ENCODE peak calls at places on chromosome 10, in five cellular contexts. One of them, this sample, is unnamed.

GRCh38 chr10:33722067-33722466 is 387.6 kb upstream of the NRP1 start:
- DNase-seq in Panc1: no peak
- DNase-seq in choroid plexus epithelial cell: peak
- DNase-seq in Calu3: no peak
- DNase-seq in aorta: no peak
- DNase-seq in this sample: no peak

GRCh38 chr10:129773359-129773990 is 190.6 kb downstream of the EBF3 start:
- DNase-seq in Panc1: no peak
- DNase-seq in choroid plexus epithelial cell: no peak
- DNase-seq in Calu3: no peak
- DNase-seq in aorta: no peak
- DNase-seq in this sample: no peak

GRCh38 chr10:130181858-130182257 is 45.7 kb downstream of the GLRX3 start:
- DNase-seq in Panc1: no peak
- DNase-seq in choroid plexus epithelial cell: no peak
- DNase-seq in Calu3: no peak
- DNase-seq in aorta: no peak
- DNase-seq in this sample: no peak

GRCh38 chr10:61139230-61139928 is 195.4 kb upstream of the RHOBTB1 start:
- DNase-seq in Panc1: no peak
- DNase-seq in choroid plexus epithelial cell: no peak
- DNase-seq in Calu3: no peak
- DNase-seq in aorta: no peak
- DNase-seq in this sample: no peak

GRCh38 chr10:130014734-130015695 is 50.9 kb upstream of the EBF3 start:
- DNase-seq in Panc1: no peak
- DNase-seq in choroid plexus epithelial cell: no peak
- DNase-seq in Calu3: no peak
- DNase-seq in aorta: no peak
- DNase-seq in this sample: no peak

GRCh38 chr10:96643920-96644319 is 57.1 kb upstream of the TM9SF3 start:
- DNase-seq in Panc1: no peak
- DNase-seq in choroid plexus epithelial cell: no peak
- DNase-seq in Calu3: no peak
- DNase-seq in aorta: no peak
- DNase-seq in this sample: no peak

GRCh38 chr10:104899779-104900178 is 258.7 kb downstream of the SORCS3 start:
- DNase-seq in Panc1: no peak
- DNase-seq in choroid plexus epithelial cell: no peak
- DNase-seq in Calu3: no peak
- DNase-seq in aorta: no peak
- DNase-seq in this sample: no peak

GRCh38 chr10:66321746-66322145 is 604.1 kb upstream of the LRRTM3 start:
- DNase-seq in Panc1: no peak
- DNase-seq in choroid plexus epithelial cell: no peak
- DNase-seq in Calu3: no peak
- DNase-seq in aorta: no peak
- DNase-seq in this sample: no peak

GRCh38 chr10:75029874-75030273 is 81.6 kb upstream of the SAMD8 start:
- DNase-seq in Panc1: no peak
- DNase-seq in choroid plexus epithelial cell: no peak
- DNase-seq in Calu3: no peak
- DNase-seq in aorta: no peak
- DNase-seq in this sample: no peak

GRCh38 chr10:9140373-9140772 is 1085.9 kb downstream of the GATA3 start:
- DNase-seq in Panc1: no peak
- DNase-seq in choroid plexus epithelial cell: no peak
- DNase-seq in Calu3: no peak
- DNase-seq in aorta: no peak
- DNase-seq in this sample: no peak

GRCh38 chr10:130805635-130806030 is 505.9 kb downstream of the TCERG1L start:
- DNase-seq in Panc1: no peak
- DNase-seq in choroid plexus epithelial cell: no peak
- DNase-seq in Calu3: no peak
- DNase-seq in aorta: no peak
- DNase-seq in this sample: no peak

GRCh38 chr10:31353574-31353973 is 34.6 kb downstream of the ZEB1 start:
- DNase-seq in Panc1: peak
- DNase-seq in choroid plexus epithelial cell: peak
- DNase-seq in Calu3: peak
- DNase-seq in aorta: no peak
- DNase-seq in this sample: peak

GRCh38 chr10:124001391-124002260 is 91.8 kb downstream of the CHST15 start:
- DNase-seq in Panc1: no peak
- DNase-seq in choroid plexus epithelial cell: no peak
- DNase-seq in Calu3: no peak
- DNase-seq in aorta: no peak
- DNase-seq in this sample: no peak

GRCh38 chr10:11830836-11831519 is 7.8 kb downstream of the PROSER2 start:
- DNase-seq in Panc1: no peak
- DNase-seq in choroid plexus epithelial cell: peak
- DNase-seq in Calu3: peak
- DNase-seq in aorta: no peak
- DNase-seq in this sample: no peak

GRCh38 chr10:117431160-117431559 is 55.9 kb upstream of the PDZD8 start:
- DNase-seq in Panc1: no peak
- DNase-seq in choroid plexus epithelial cell: peak
- DNase-seq in Calu3: no peak
- DNase-seq in aorta: no peak
- DNase-seq in this sample: peak

GRCh38 chr10:20254078-20254477 is 437.8 kb downstream of the PLXDC2 start:
- DNase-seq in Panc1: no peak
- DNase-seq in choroid plexus epithelial cell: peak
- DNase-seq in Calu3: no peak
- DNase-seq in aorta: no peak
- DNase-seq in this sample: no peak

GRCh38 chr10:32972929-32973328 is 14.9 kb upstream of the ITGB1 start:
- DNase-seq in Panc1: no peak
- DNase-seq in choroid plexus epithelial cell: no peak
- DNase-seq in Calu3: no peak
- DNase-seq in aorta: no peak
- DNase-seq in this sample: no peak

GRCh38 chr10:9193120-9193519 is 1138.6 kb downstream of the GATA3 start:
- DNase-seq in Panc1: no peak
- DNase-seq in choroid plexus epithelial cell: no peak
- DNase-seq in Calu3: no peak
- DNase-seq in aorta: no peak
- DNase-seq in this sample: no peak

GRCh38 chr10:24000271-24000813 is 208.6 kb upstream of the KIAA1217 start:
- DNase-seq in Panc1: no peak
- DNase-seq in choroid plexus epithelial cell: no peak
- DNase-seq in Calu3: no peak
- DNase-seq in aorta: no peak
- DNase-seq in this sample: no peak

GRCh38 chr10:115932099-115932498 is 340.9 kb downstream of the GFRA1 start:
- DNase-seq in Panc1: no peak
- DNase-seq in choroid plexus epithelial cell: no peak
- DNase-seq in Calu3: no peak
- DNase-seq in aorta: no peak
- DNase-seq in this sample: no peak

GRCh38 chr10:119305860-119306513 is 98.6 kb downstream of the GRK5 start:
- DNase-seq in Panc1: peak
- DNase-seq in choroid plexus epithelial cell: peak
- DNase-seq in Calu3: peak
- DNase-seq in aorta: peak
- DNase-seq in this sample: peak

GRCh38 chr10:78408671-78409472 is 375.2 kb downstream of the RPS24 start:
- DNase-seq in Panc1: no peak
- DNase-seq in choroid plexus epithelial cell: no peak
- DNase-seq in Calu3: no peak
- DNase-seq in aorta: peak
- DNase-seq in this sample: peak

GRCh38 chr10:112785089-112785488 is 165.0 kb upstream of the TCF7L2 start:
- DNase-seq in Panc1: no peak
- DNase-seq in choroid plexus epithelial cell: no peak
- DNase-seq in Calu3: no peak
- DNase-seq in aorta: no peak
- DNase-seq in this sample: no peak

GRCh38 chr10:12974123-12974844 is 27.2 kb downstream of the CCDC3 start:
- DNase-seq in Panc1: no peak
- DNase-seq in choroid plexus epithelial cell: peak
- DNase-seq in Calu3: no peak
- DNase-seq in aorta: no peak
- DNase-seq in this sample: no peak

GRCh38 chr10:100100651-100101525 is 19.2 kb upstream of the CPN1 start:
- DNase-seq in Panc1: peak
- DNase-seq in choroid plexus epithelial cell: peak
- DNase-seq in Calu3: no peak
- DNase-seq in aorta: no peak
- DNase-seq in this sample: peak

This sample was measured in AG10803.